ENCODE peak calls at places on chromosomes 16 and 17, in seven cellular contexts. S is GM23338, H is SK-N-SH, U is esophagus muscularis mucosa, A is left ventricle myocardium inferior, Y is Panc1, P is PC-3. M is an unnamed sample.

GRCh38 chr17:61000911-61001310 is 323.3 kb downstream of the BCAS3 start:
- DNase-seq in A (no peak), P (peak; percentile 57), H (no peak), Y (no peak), S (peak; percentile 58), U (no peak), M (peak; percentile 26)

GRCh38 chr17:3639981-3640596 is 3.5 kb downstream of the CTNS start:
- DNase-seq in Y (no peak), A (no peak), P (no peak), U (no peak), S (no peak), H (no peak), M (no peak)

GRCh38 chr16:55480228-55480655 is 1.2 kb downstream of the MMP2 start:
- DNase-seq in S (peak; percentile 64), H (peak; percentile 84), Y (no peak), A (peak; percentile 90), P (peak; percentile 4), U (peak; percentile 96), M (peak; percentile 84)

GRCh38 chr17:28225271-28225670 is 93.7 kb upstream of the TMEM97 start:
- DNase-seq in A (peak; percentile 24), H (no peak), Y (no peak), P (no peak), U (no peak), S (no peak), M (no peak)

GRCh38 chr17:75011788-75012319 is 616 bp upstream of the MRPL58 start:
- DNase-seq in P (peak; percentile 51), Y (no peak), S (peak; percentile 42), H (peak; percentile 77), U (no peak), A (peak; percentile 61), M (no peak)

GRCh38 chr17:65987988-65988387 is 203.9 kb downstream of the CEP112 start:
- DNase-seq in S (peak; percentile 86), Y (peak; percentile 25), A (no peak), U (no peak), P (peak; percentile 90), H (no peak), M (peak; percentile 7)

GRCh38 chr17:63425478-63425877 is 20.6 kb downstream of the CYB561 start:
- DNase-seq in U (no peak), Y (no peak), P (peak; percentile 96), S (peak; percentile 92), H (peak; percentile 90), A (peak; percentile 63), M (peak; percentile 68)

GRCh38 chr17:45936610-45937009 is 42.3 kb downstream of the MAPT start:
- DNase-seq in P (no peak), A (no peak), H (peak; percentile 47), U (no peak), S (no peak), Y (no peak), M (no peak)

GRCh38 chr17:67221062-67221998 is 23.7 kb downstream of the HELZ start:
- DNase-seq in P (peak; percentile 54), U (no peak), Y (no peak), A (no peak), H (peak; percentile 56), S (peak; percentile 54), M (no peak)

GRCh38 chr17:41307647-41308046 is 1.5 kb downstream of the KRTAP16-1 start:
- DNase-seq in A (no peak), H (no peak), U (no peak), S (no peak), Y (no peak), P (no peak), M (no peak)

GRCh38 chr17:7745748-7746470 is 28.4 kb downstream of the DNAH2 start:
- DNase-seq in A (no peak), S (no peak), P (peak; percentile 82), Y (no peak), H (no peak), U (no peak), M (peak; percentile 41)

GRCh38 chr17:29617481-29618271 is 5.0 kb downstream of the CORO6 start:
- DNase-seq in Y (no peak), P (peak; percentile 74), U (no peak), A (peak; percentile 81), H (no peak), S (peak; percentile 86), M (no peak)

GRCh38 chr16:2022723-2023097 is 3.1 kb downstream of the NPW start:
- DNase-seq in A (no peak), S (peak; percentile 82), P (peak; percentile 43), Y (no peak), H (peak; percentile 88), U (no peak), M (no peak)

GRCh38 chr16:66605177-66605999 is 884 bp downstream of the CMTM3 start:
- DNase-seq in H (peak; percentile 80), U (no peak), S (peak; percentile 73), Y (no peak), P (peak; percentile 27), A (peak; percentile 74), M (no peak)
- TF ChIP-seq CTCF in H (no peak), U (no peak), S (no peak), Y (no peak), P (no peak), A (no peak), M (no peak)

GRCh38 chr16:10744370-10745030 is 858 bp downstream of the NUBP1 start:
- DNase-seq in U (no peak), A (no peak), H (peak; percentile 27), P (no peak), Y (no peak), S (no peak), M (no peak)
- H3K4me3 ChIP-seq in U (peak overlapping the region; percentile 56), A (peak overlapping the region; percentile 71), H (peak overlapping the region; percentile 40), P (peak overlapping the region; percentile 80), Y (peak overlapping the region; percentile 60), S (peak overlapping the region; percentile 58), M (peak overlapping the region; percentile 46)

DNA sequence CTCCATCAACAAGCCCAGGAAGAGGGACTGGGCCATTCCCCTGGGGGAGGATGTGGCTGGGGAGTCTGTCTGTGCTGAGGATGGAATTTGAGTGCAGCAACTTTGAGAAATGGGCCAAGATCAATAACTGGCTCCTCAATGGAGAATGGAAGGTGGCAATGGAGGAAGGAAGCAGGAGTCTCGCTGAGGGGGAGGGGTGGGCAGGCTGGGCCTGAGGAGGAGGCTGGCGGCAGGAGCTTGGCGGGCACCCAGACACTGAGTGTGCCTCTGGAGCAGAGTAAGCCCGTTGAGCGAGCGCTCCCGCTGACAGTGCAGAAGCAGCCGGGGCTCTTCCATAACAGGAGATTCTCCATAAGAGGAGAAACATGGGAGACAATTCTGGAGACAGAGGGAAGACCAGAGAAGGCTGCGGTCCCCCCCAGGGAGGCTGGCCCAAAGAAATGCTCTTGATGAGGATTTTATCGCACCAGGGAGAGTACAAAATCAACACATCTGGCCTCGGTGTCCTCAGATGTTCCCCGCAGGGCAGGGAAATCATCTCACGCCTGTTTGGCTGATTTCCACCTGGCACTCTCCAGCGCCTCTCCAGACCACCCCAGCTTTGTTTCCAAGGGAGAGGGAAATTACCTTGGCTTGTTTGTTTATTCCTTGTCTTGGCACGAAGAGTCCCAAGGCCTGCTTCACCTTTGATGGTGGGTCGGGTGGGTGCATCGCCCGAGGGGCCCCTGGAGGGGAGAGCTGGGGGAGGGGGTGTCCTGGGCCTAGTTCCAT is 2.8 kb upstream of the MMP15 start:
- DNase-seq in H (peak; percentile 78), A (peak; percentile 81), P (peak; percentile 49), U (no peak), S (peak; percentile 29), Y (no peak), M (no peak)
- H3K27ac ChIP-seq in H (peak overlapping the region; percentile 51), A (peak overlapping the region; percentile 96), P (peak overlapping the region; percentile 64), U (peak overlapping the region; percentile 83), S (no peak overlapping the region), Y (no peak overlapping the region), M (no peak overlapping the region)

GRCh38 chr16:13426279-13426678 is 493.7 kb upstream of the ERCC4 start:
- DNase-seq in H (no peak), P (no peak), U (no peak), Y (no peak), A (no peak), S (peak; percentile 78), M (no peak)
- TF ChIP-seq CTCF in H (no peak), P (no peak), U (no peak), Y (no peak), A (no peak), S (peak; percentile 81), M (no peak)

GRCh38 chr16:67247698-67248400 is 568 bp upstream of the FHOD1 start:
- DNase-seq in H (no peak), S (no peak), P (no peak), A (no peak), U (no peak), Y (no peak), M (no peak)
- H3K4me3 ChIP-seq in H (peak overlapping the region; percentile 95), S (peak overlapping the region; percentile 89), P (peak overlapping the region; percentile 73), A (peak overlapping the region; percentile 88), U (peak overlapping the region; percentile 74), Y (peak overlapping the region; percentile 64), M (peak overlapping the region; percentile 67)

GRCh38 chr17:35765086-35765710 is 4.5 kb downstream of the C17orf50 start:
- DNase-seq in U (no peak), S (no peak), P (no peak), A (no peak), Y (no peak), H (peak; percentile 35), M (no peak)
- H3K27ac ChIP-seq in U (peak overlapping the region; percentile 62), S (no peak overlapping the region), P (no peak overlapping the region), A (no peak overlapping the region), Y (no peak overlapping the region), H (no peak overlapping the region), M (no peak overlapping the region)

GRCh38 chr17:79224903-79225302 is 150.3 kb downstream of the ENGASE start:
- DNase-seq in P (no peak), A (no peak), Y (no peak), U (no peak), H (no peak), S (no peak), M (no peak)

GRCh38 chr17:79221597-79221996 is 147.0 kb downstream of the ENGASE start:
- DNase-seq in A (no peak), S (no peak), H (peak; percentile 73), U (no peak), P (no peak), Y (no peak), M (no peak)

GRCh38 chr17:79223953-79224352 is 149.3 kb downstream of the ENGASE start:
- DNase-seq in P (no peak), S (no peak), U (no peak), Y (no peak), A (no peak), H (no peak), M (no peak)

GRCh38 chr17:79224476-79224875 is 149.9 kb downstream of the ENGASE start:
- DNase-seq in H (peak; percentile 68), Y (no peak), S (no peak), A (no peak), P (no peak), U (no peak), M (no peak)

GRCh38 chr17:79223471-79223870 is 148.8 kb downstream of the ENGASE start:
- DNase-seq in P (no peak), H (peak; percentile 70), A (no peak), S (no peak), U (no peak), Y (no peak), M (no peak)
- TF ChIP-seq CTCF in P (no peak), H (no peak), A (no peak), S (no peak), U (no peak), Y (no peak), M (no peak)

M was measured in AG04450.